ENCODE peak calls at places on chromosomes 2 and 18, in six cellular contexts. V is psoas muscle, P is retinal pigment epithelial cell, O is B cell, E is choroid plexus epithelial cell, A is OCI-LY7. G is an unnamed sample.

GRCh38 chr18:62509779-62510178 is 13.0 kb upstream of the ZCCHC2 start:
- DNase-seq in O (no peak), E (no peak), V (no peak), A (no peak), P (no peak), G (no peak)

GRCh38 chr18:49228182-49228581 is 232.3 kb downstream of the DYM start:
- DNase-seq in O (no peak), V (no peak), A (no peak), E (no peak), P (no peak), G (no peak)

GRCh38 chr2:46672752-46673151 is 193.4 kb downstream of the TMEM247 start:
- DNase-seq in V (no peak), O (no peak), A (no peak), P (no peak), E (no peak), G (no peak)

GRCh38 chr18:50044402-50044801 is 150.5 kb downstream of the MYO5B start:
- DNase-seq in O (no peak), E (no peak), A (no peak), P (no peak), V (no peak), G (no peak)

GRCh38 chr2:232997749-232998665 is 15.0 kb downstream of the NGEF start:
- DNase-seq in A (no peak), O (no peak), V (no peak), P (no peak), E (no peak), G (peak; percentile 49)

GRCh38 chr2:177797808-177798207 is 274.8 kb downstream of the PDE11A start:
- DNase-seq in A (no peak), E (no peak), P (no peak), V (no peak), O (no peak), G (no peak)

GRCh38 chr18:53093650-53094049 is 753.7 kb downstream of the DCC start:
- DNase-seq in A (no peak), V (no peak), O (no peak), E (no peak), P (no peak), G (no peak)

GRCh38 chr2:158011055-158011771 is 90.5 kb upstream of the UPP2 start:
- DNase-seq in O (no peak), E (peak; percentile 28), V (no peak), P (no peak), A (no peak), G (no peak)

GRCh38 chr18:68623342-68623741 is 91.6 kb downstream of the TMX3 start:
- DNase-seq in V (peak; percentile 13), A (peak; percentile 16), O (peak; percentile 19), P (peak; percentile 38), E (peak; percentile 91), G (no peak)

GRCh38 chr2:10079192-10079930 is 850 bp downstream of the CYS1 start:
- DNase-seq in O (peak; percentile 80), E (peak; percentile 84), V (peak; percentile 50), A (peak; percentile 31), P (no peak), G (no peak)

GRCh38 chr2:216740557-216741222 is 45.3 kb upstream of the IGFBP5 start:
- DNase-seq in P (no peak), A (no peak), E (peak; percentile 90), V (no peak), O (no peak), G (no peak)

GRCh38 chr2:201955702-201956141 is 77.9 kb upstream of the FZD7 start:
- DNase-seq in P (no peak), V (peak; percentile 48), O (no peak), A (no peak), E (no peak), G (no peak)

GRCh38 chr2:28716265-28716865 is 35.3 kb upstream of the PPP1CB start:
- DNase-seq in O (no peak), A (no peak), V (peak; percentile 32), E (peak; percentile 93), P (peak; percentile 78), G (no peak)

GRCh38 chr2:67645280-67646255 is 248.4 kb downstream of the ETAA1 start:
- DNase-seq in P (no peak), A (no peak), E (no peak), O (no peak), V (no peak), G (no peak)

GRCh38 chr2:1538663-1539062 is 125.4 kb downstream of the TPO start:
- DNase-seq in V (no peak), P (no peak), O (no peak), A (no peak), E (peak; percentile 56), G (no peak)

GRCh38 chr2:45753381-45753780 is 101.9 kb downstream of the PRKCE start:
- DNase-seq in P (no peak), V (no peak), O (no peak), E (no peak), A (no peak), G (no peak)

GRCh38 chr2:56703001-56703400 is 519.2 kb downstream of the CCDC85A start:
- DNase-seq in E (no peak), P (no peak), V (no peak), A (no peak), O (no peak), G (no peak)

GRCh38 chr18:48896875-48897511 is 53.8 kb downstream of the SMAD7 start:
- DNase-seq in P (no peak), V (peak; percentile 64), O (peak; percentile 73), A (peak; percentile 13), E (peak; percentile 40), G (no peak)

GRCh38 chr18:35158728-35159443 is 81.9 kb upstream of the ZNF397 start:
- DNase-seq in V (no peak), E (no peak), O (peak; percentile 30), A (peak; percentile 60), P (no peak), G (no peak)

GRCh38 chr2:55518846-55519167 is 711 bp upstream of the CFAP36 start:
- DNase-seq in P (no peak), E (peak; percentile 9), A (peak; percentile 23), V (no peak), O (peak; percentile 34), G (no peak)

GRCh38 chr18:55607763-55608162 is 19.8 kb upstream of the TCF4 start:
- DNase-seq in O (no peak), E (no peak), P (no peak), V (no peak), A (no peak), G (no peak)

GRCh38 chr2:75317316-75317715 is 118.0 kb upstream of the TACR1 start:
- DNase-seq in A (no peak), E (no peak), V (no peak), P (no peak), O (no peak), G (no peak)

GRCh38 chr2:66435549-66435875 is 587 bp downstream of the MEIS1 start:
- DNase-seq in A (no peak), O (no peak), P (no peak), E (peak; percentile 33), V (no peak), G (no peak)

GRCh38 chr2:151437630-151438029 is 27.9 kb downstream of the RIF1 start:
- DNase-seq in O (peak; percentile 12), P (no peak), E (peak; percentile 48), A (peak; percentile 44), V (no peak), G (no peak)

GRCh38 chr2:234451242-234451641 is 45.6 kb downstream of the ARL4C start:
- DNase-seq in E (no peak), V (no peak), P (no peak), O (no peak), A (no peak), G (no peak)

DNA sequence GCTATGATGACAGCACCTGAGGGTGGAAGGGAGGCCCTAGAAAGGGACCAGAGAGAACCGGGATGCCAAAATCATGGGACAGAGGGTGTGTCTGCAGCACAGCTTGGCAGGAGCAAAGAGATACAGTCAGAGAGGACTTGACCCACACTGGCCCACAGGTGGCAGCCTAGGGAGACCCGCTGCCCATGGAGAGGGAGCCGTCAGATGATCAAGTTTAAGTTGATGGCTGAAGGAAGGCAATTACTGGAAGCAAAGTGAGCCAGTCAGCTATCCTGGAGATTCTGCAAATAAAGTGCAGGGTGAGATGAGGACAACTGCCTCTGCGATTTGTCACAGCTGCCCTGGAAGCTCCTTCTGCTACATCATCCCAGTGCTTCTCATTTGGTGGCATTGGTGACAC is 74.0 kb downstream of the CMPK2 start:
- DNase-seq in P (no peak), V (no peak), E (no peak), A (peak; percentile 34), O (no peak), G (no peak)
- TF ChIP-seq CTCF in P (peak; percentile 26), V (no peak), E (peak; percentile 13), A (peak; percentile 63), O (no peak), G (peak; percentile 21)

DNA sequence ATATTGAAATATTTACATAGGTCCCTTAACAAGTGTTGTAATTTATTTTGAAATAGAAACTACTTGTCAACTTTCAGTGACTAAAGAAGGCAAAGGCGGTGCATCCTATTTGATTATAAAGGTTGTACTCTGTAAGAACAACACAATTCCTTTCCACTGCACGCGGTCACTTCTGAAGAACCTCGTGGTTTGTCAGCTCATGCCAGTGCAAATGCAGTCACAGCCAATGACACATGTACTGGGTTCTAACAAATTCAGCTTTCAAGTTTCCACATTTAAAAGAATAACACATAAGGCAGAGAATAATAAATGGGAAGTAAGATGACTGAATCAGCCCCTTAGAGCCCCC is 39.8 kb downstream of the CYB5A start:
- DNase-seq in A (no peak), O (no peak), V (no peak), E (peak; percentile 71), P (no peak), G (no peak)
- TF ChIP-seq CTCF in A (no peak), O (no peak), V (no peak), E (no peak), P (no peak), G (no peak)

DNA sequence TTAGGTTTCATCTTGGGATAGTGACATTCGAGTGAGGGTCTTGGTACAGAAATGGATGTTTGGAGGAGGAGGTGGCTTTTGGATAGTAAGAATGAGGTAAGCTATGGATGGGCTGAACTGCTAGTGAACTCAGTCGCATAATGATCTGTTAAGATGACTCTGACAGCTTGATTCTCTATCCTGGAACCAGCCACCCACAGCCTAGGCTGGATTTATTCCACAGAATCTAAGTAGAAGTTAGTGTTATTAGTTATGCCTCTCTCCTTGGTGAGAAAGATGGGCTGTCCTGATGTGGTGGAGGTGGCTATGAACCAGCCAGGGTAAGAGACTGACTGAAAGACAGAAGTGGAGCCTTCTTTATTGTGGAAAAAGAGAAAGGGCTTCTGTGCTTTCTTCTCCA is 22.4 kb downstream of the IL36A start:
- DNase-seq in O (no peak), E (no peak), A (no peak), P (no peak), V (no peak), G (no peak)
- TF ChIP-seq CTCF in O (no peak), E (no peak), A (no peak), P (no peak), V (no peak), G (no peak)

GRCh38 chr2:215658635-215659305 is 222.9 kb upstream of the FN1 start:
- DNase-seq in O (no peak), A (no peak), P (no peak), E (peak; percentile 72), V (no peak), G (no peak)

GRCh38 chr2:215659650-215660049 is 223.8 kb upstream of the FN1 start:
- DNase-seq in O (no peak), V (no peak), A (no peak), E (no peak), P (no peak), G (no peak)

GRCh38 chr2:215654177-215654850 is 218.4 kb upstream of the FN1 start:
- DNase-seq in A (no peak), O (no peak), V (no peak), P (peak; percentile 23), E (peak; percentile 82), G (no peak)

GRCh38 chr2:215660687-215661086 is 224.8 kb upstream of the FN1 start:
- DNase-seq in P (no peak), A (no peak), O (no peak), E (peak; percentile 84), V (peak; percentile 11), G (no peak)

GRCh38 chr2:215657844-215658243 is 222.0 kb upstream of the FN1 start:
- DNase-seq in A (no peak), E (peak; percentile 97), V (no peak), P (peak; percentile 64), O (no peak), G (no peak)
- TF ChIP-seq CTCF in A (no peak), E (peak; percentile 11), V (no peak), P (no peak), O (no peak), G (no peak)